ENCODE peak calls at places on chromosomes 7 and 10, in seven cellular contexts. A, D, F, X, S, V and G are unnamed samples.

GRCh38 chr7:139808401-139808800 is 20.7 kb upstream of the TBXAS1 start:
- DNase-seq in A (no peak), D (no peak), F (no peak), X (no peak), S (no peak), V (no peak), G (no peak)

GRCh38 chr7:26398436-26399308 is 107.0 kb downstream of the SNX10 start:
- DNase-seq in A (peak), D (peak), F (peak), X (no peak), S (peak), V (peak), G (peak)

GRCh38 chr7:126578338-126578737 is 674.4 kb downstream of the GRM8 start:
- DNase-seq in A (no peak), D (no peak), F (no peak), X (no peak), S (no peak), V (no peak), G (no peak)

GRCh38 chr7:155750255-155751125 is 61.8 kb downstream of the SHH start:
- DNase-seq in A (no peak), D (no peak), F (no peak), X (no peak), S (no peak), V (no peak), G (no peak)

GRCh38 chr7:81871606-81872265 is 101.9 kb upstream of the HGF start:
- DNase-seq in A (no peak), D (no peak), F (no peak), X (no peak), S (no peak), V (no peak), G (no peak)

GRCh38 chr10:125911990-125912389 is 15.6 kb downstream of the FANK1 start:
- DNase-seq in A (peak), D (peak), F (peak), X (no peak), S (no peak), V (no peak), G (no peak)

GRCh38 chr7:49852619-49853462 is 79.4 kb downstream of the VWC2 start:
- DNase-seq in A (no peak), D (peak), F (no peak), X (peak), S (peak), V (no peak), G (peak)

GRCh38 chr7:102288285-102288930 is 1.7 kb downstream of the SH2B2 start:
- DNase-seq in A (no peak), D (no peak), F (no peak), X (no peak), S (no peak), V (no peak), G (peak)

GRCh38 chr10:118669020-118669766 is 73.7 kb upstream of the PRLHR start:
- DNase-seq in A (no peak), D (no peak), F (no peak), X (no peak), S (peak), V (no peak), G (peak)

GRCh38 chr10:35453855-35454532 is 117.7 kb downstream of the CCNY start:
- DNase-seq in A (peak), D (no peak), F (no peak), X (no peak), S (peak), V (no peak), G (peak)

GRCh38 chr7:158924956-158925355 is 68.6 kb downstream of the DYNC2I1 start:
- DNase-seq in A (no peak), D (no peak), F (no peak), X (no peak), S (peak), V (no peak), G (no peak)

GRCh38 chr10:126156545-126156944 is 231.7 kb downstream of the ADAM12 start:
- DNase-seq in A (no peak), D (no peak), F (no peak), X (no peak), S (no peak), V (no peak), G (no peak)

GRCh38 chr10:44249490-44249889 is 135.4 kb downstream of the CXCL12 start:
- DNase-seq in A (no peak), D (no peak), F (no peak), X (no peak), S (no peak), V (no peak), G (no peak)

GRCh38 chr10:133355266-133355665 is 2.6 kb downstream of the FUOM start:
- DNase-seq in A (no peak), D (no peak), F (no peak), X (no peak), S (no peak), V (peak), G (no peak)

GRCh38 chr10:70265032-70265689 is 18.6 kb downstream of the NPFFR1 start:
- DNase-seq in A (no peak), D (no peak), F (no peak), X (peak), S (no peak), V (no peak), G (no peak)

GRCh38 chr10:94735197-94735596 is 27.3 kb upstream of the CYP2C19 start:
- DNase-seq in A (peak), D (no peak), F (no peak), X (no peak), S (no peak), V (no peak), G (no peak)

GRCh38 chr10:48713966-48714618 is 29.4 kb downstream of the WDFY4 start:
- DNase-seq in A (no peak), D (no peak), F (no peak), X (no peak), S (no peak), V (no peak), G (no peak)

GRCh38 chr7:12321248-12321647 is 82.4 kb downstream of the VWDE start:
- DNase-seq in A (no peak), D (no peak), F (no peak), X (no peak), S (peak), V (no peak), G (peak)

GRCh38 chr7:51789494-51789893 is 472.9 kb upstream of the COBL start:
- DNase-seq in A (no peak), D (no peak), F (no peak), X (no peak), S (no peak), V (no peak), G (peak)

GRCh38 chr10:7891634-7892033 is 73.3 kb downstream of the TAF3 start:
- DNase-seq in A (no peak), D (no peak), F (no peak), X (no peak), S (peak), V (no peak), G (no peak)

GRCh38 chr10:3126741-3127342 is 45.7 kb downstream of the PITRM1 start:
- DNase-seq in A (no peak), D (peak), F (peak), X (no peak), S (no peak), V (peak), G (no peak)

GRCh38 chr7:134992626-134993179 is 6.4 kb downstream of the AGBL3 start:
- DNase-seq in A (no peak), D (no peak), F (no peak), X (no peak), S (peak), V (no peak), G (no peak)

GRCh38 chr7:46679671-46680070 is 758.6 kb upstream of the IGFBP3 start:
- DNase-seq in A (no peak), D (no peak), F (no peak), X (no peak), S (no peak), V (no peak), G (no peak)

GRCh38 chr7:127765150-127765549 is 113.2 kb downstream of the SND1 start:
- DNase-seq in A (no peak), D (no peak), F (no peak), X (no peak), S (no peak), V (no peak), G (no peak)

GRCh38 chr7:76282344-76283253 is 19.9 kb upstream of the HSPB1 start:
- DNase-seq in A (no peak), D (no peak), F (no peak), X (no peak), S (no peak), V (no peak), G (no peak)
- TF ChIP-seq POLR2A in A (no peak), D (no peak), F (no peak), X (peak), S (no peak), V (no peak), G (no peak)

GRCh38 chr10:62813453-62813852 is 2.7 kb downstream of the EGR2 start:
- DNase-seq in A (no peak), D (no peak), F (no peak), X (no peak), S (no peak), V (no peak), G (no peak)
- TF ChIP-seq POLR2A in A (no peak), D (no peak), F (no peak), X (no peak), S (no peak), V (no peak), G (no peak)

GRCh38 chr10:18658992-18659783 is at the start of gene ARL5B:
- DNase-seq in A (peak), D (peak), F (peak), X (peak), S (peak), V (peak), G (peak)
- TF ChIP-seq POLR2A in A (peak), D (peak), F (peak), X (peak), S (peak), V (peak), G (peak)

GRCh38 chr10:112952282-112952991 is 2.4 kb downstream of the TCF7L2 start:
- DNase-seq in A (peak), D (peak), F (no peak), X (no peak), S (peak), V (peak), G (no peak)

GRCh38 chr10:112949875-112950507 is at the start of gene TCF7L2:
- DNase-seq in A (peak), D (peak), F (peak), X (peak), S (peak), V (peak), G (peak)

GRCh38 chr10:112953075-112953501 is 3.0 kb downstream of the TCF7L2 start:
- DNase-seq in A (peak), D (peak), F (no peak), X (no peak), S (peak), V (peak), G (no peak)

GRCh38 chr10:112950714-112951348 is 784 bp downstream of the TCF7L2 start:
- DNase-seq in A (peak), D (peak), F (no peak), X (no peak), S (peak), V (peak), G (no peak)

GRCh38 chr10:112951349-112952281 is 1.6 kb downstream of the TCF7L2 start:
- DNase-seq in A (peak), D (peak), F (peak), X (peak), S (peak), V (peak), G (peak)
- TF ChIP-seq POLR2A in A (peak), D (peak), F (no peak), X (no peak), S (no peak), V (no peak), G (no peak)

GRCh38 chr10:17616403-17617030 is 657 bp downstream of the HACD1 start:
- DNase-seq in A (peak), D (peak), F (peak), X (peak), S (peak), V (peak), G (peak)

GRCh38 chr10:17622061-17622460 is 4.9 kb upstream of the HACD1 start:
- DNase-seq in A (no peak), D (no peak), F (no peak), X (no peak), S (peak), V (no peak), G (no peak)

GRCh38 chr10:17617031-17617911 is at the start of gene HACD1:
- DNase-seq in A (peak), D (peak), F (peak), X (peak), S (peak), V (peak), G (peak)
- TF ChIP-seq POLR2A in A (peak), D (peak), F (no peak), X (peak), S (peak), V (no peak), G (peak)

GRCh38 chr10:97684866-97685394 is 2.1 kb downstream of the AVPI1 start:
- DNase-seq in A (no peak), D (no peak), F (no peak), X (no peak), S (peak), V (no peak), G (peak)

GRCh38 chr10:97687785-97688781 is 1.0 kb upstream of the AVPI1 start:
- DNase-seq in A (peak), D (no peak), F (no peak), X (no peak), S (peak), V (peak), G (peak)

GRCh38 chr10:97686301-97686961 is 610 bp downstream of the AVPI1 start:
- DNase-seq in A (no peak), D (no peak), F (no peak), X (no peak), S (no peak), V (no peak), G (peak)

GRCh38 chr10:97685395-97685958 is 1.6 kb downstream of the AVPI1 start:
- DNase-seq in A (peak), D (peak), F (peak), X (peak), S (peak), V (peak), G (peak)

DNA sequence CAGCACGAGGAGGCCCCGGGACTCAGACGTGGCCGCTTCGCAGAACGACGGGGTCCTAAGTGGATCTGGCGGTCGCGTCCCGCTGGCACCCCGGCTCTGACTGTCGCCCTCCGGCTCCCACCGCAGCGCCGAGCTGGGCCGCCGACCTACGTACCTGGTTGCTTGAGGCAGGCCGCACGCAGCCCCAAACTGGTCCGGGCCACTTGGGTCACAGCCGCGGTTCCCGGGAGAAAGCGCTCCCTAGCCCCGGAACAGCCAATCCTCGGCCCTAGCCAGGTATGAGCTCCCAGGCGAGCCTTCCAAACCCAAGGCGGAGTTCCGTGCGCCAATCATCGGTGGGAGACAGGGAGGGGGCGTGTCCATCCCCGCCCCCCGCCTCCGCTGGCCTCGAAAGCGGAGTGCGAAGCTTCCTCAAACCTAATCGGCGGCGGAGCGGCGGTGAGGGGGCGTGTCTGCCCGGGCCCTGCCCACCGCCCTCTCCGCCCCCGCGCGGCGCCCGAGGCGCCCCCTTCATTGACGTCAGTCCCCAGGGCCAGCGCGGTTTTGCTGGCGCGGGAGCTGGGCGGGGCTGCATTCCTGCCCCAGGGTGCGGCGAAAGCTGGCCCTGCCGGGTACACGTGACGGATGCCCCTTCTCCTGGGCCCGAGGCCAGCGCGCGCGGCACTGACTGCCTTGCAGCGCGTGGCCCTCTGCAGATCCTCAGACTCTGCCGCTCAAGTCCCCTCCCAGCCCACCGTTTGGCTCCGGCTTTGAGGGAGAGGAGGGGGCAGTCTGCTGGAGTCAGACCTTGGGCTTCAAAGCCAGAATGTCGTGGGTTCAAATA is at the start of gene AVPI1:
- DNase-seq in A (peak), D (peak), F (peak), X (peak), S (peak), V (peak), G (peak)
- TF ChIP-seq POLR2A in A (peak), D (peak), F (peak), X (peak), S (peak), V (peak), G (peak)

DNA sequence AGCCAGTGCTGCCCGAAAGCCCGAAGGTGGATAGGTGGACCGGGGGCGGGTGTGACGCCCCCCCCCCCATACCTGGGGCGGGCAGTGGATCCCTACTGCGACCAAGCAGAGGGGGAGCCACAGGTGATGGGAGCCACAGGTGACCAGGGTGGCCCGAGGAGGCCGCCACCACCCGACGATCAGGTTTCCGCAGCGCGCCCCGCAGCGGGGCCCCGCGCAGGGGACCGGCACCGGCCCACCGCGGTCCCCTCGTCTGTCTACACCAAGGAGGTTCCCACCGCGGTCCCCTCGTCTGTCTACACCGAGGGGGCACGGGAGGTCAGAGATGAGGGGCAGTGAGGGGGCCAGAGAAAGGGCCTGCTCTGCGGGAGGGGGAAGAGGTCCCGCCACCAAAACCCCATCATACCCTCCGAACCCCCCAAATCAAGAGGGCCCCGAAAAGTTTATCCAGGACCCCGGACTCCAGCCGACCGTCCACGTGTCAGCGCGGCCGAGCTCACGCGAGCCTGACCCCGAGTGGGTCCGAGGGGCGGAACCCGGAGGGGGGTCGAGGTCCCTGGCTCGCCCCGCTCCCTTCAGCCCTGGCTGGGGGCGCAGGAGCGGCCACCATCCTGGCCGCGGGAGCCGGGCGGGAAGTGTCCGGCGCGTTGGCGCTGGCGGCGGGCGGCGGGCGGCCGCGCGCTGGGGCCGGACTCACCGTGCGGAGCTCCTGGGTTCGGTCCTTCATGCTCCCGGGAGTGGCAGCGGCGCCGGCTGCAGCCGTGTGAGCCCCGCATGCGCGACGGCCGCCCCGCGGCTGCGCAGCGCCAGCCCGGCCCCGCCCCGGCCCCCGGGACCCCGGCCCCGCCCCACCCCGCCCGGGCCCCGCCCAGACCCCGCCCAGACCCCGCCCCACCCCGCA is at the start of gene STX1A:
- DNase-seq in A (peak), D (peak), F (peak), X (no peak), S (peak), V (peak), G (peak)
- TF ChIP-seq POLR2A in A (peak), D (no peak), F (no peak), X (peak), S (peak), V (no peak), G (no peak)

GRCh38 chr10:97500297-97500575 is 1.5 kb downstream of the UBTD1 start:
- DNase-seq in A (no peak), D (no peak), F (no peak), X (no peak), S (no peak), V (no peak), G (no peak)

GRCh38 chr10:97498841-97499560 is at the start of gene UBTD1:
- DNase-seq in A (peak), D (peak), F (peak), X (no peak), S (peak), V (peak), G (peak)

GRCh38 chr10:97499561-97500296 is 1.0 kb downstream of the UBTD1 start:
- DNase-seq in A (peak), D (peak), F (peak), X (no peak), S (peak), V (peak), G (peak)

GRCh38 chr10:97498076-97498840 is at the start of gene MMS19:
- DNase-seq in A (peak), D (peak), F (peak), X (peak), S (peak), V (peak), G (peak)

GRCh38 chr10:97497572-97498075 is 598 bp downstream of the MMS19 start:
- DNase-seq in A (peak), D (peak), F (peak), X (peak), S (peak), V (peak), G (peak)
- TF ChIP-seq POLR2A in A (no peak), D (no peak), F (no peak), X (peak), S (peak), V (peak), G (no peak)